ENCODE peak calls at places on chromosome 15, in five cellular contexts. E is posterior cingulate gyrus; C is stimulated activated naive B cell treated with anti-CD40 and anti-IgM and Interleukin-4, amounts not matched to agents 10 μg/mL and 1 μg/mL and 100 μg/mL, for 72 hours; B is NCI-H748 treated with DMSO at 0.1 percent for 48 hours; L is effector CD4-positive, alpha-beta T cell. M is an unnamed sample.

GRCh38 chr15:40857601-40858351 is 13.9 kb downstream of the SPINT1 start:
- DNase-seq in E (peak), C (peak), B (peak), L (peak), M (peak)

GRCh38 chr15:70339551-70340517 is 242.1 kb upstream of the TLE3 start:
- DNase-seq in E (no peak), C (no peak), B (peak), L (no peak), M (no peak)

GRCh38 chr15:41967506-41968206 is 4.7 kb downstream of the EHD4 start:
- DNase-seq in E (no peak), C (peak), B (no peak), L (no peak), M (no peak)

GRCh38 chr15:99345832-99346462 is 94.7 kb downstream of the LRRC28 start:
- DNase-seq in E (no peak), C (no peak), B (no peak), L (no peak), M (no peak)

GRCh38 chr15:100207053-100207452 is 134.7 kb downstream of the ADAMTS17 start:
- DNase-seq in E (no peak), C (no peak), B (no peak), L (no peak), M (no peak)

GRCh38 chr15:38028869-38029268 is 94.4 kb downstream of the TMCO5A start:
- DNase-seq in E (no peak), C (no peak), B (no peak), L (no peak), M (no peak)

GRCh38 chr15:50907866-50908208 is 646 bp upstream of the AP4E1 start:
- DNase-seq in E (no peak), C (no peak), B (no peak), L (peak), M (peak)

GRCh38 chr15:80068578-80068977 is 9.1 kb downstream of the ZFAND6 start:
- DNase-seq in E (no peak), C (no peak), B (no peak), L (no peak), M (no peak)

GRCh38 chr15:68352401-68353062 is 75.0 kb downstream of the FEM1B start:
- DNase-seq in E (no peak), C (peak), B (no peak), L (no peak), M (no peak)

GRCh38 chr15:70504305-70504951 is 258.9 kb downstream of the UACA start:
- DNase-seq in E (peak), C (peak), B (no peak), L (no peak), M (no peak)

GRCh38 chr15:65333441-65333820 is 29.0 kb downstream of the RNU5B-1 start:
- DNase-seq in E (no peak), C (no peak), B (no peak), L (no peak), M (no peak)

GRCh38 chr15:41842229-41842628 is 3.6 kb downstream of the PLA2G4B start:
- DNase-seq in E (no peak), C (no peak), B (no peak), L (no peak), M (no peak)

GRCh38 chr15:101048191-101049011 is 129.2 kb downstream of the LRRK1 start:
- DNase-seq in E (no peak), C (no peak), B (no peak), L (no peak), M (peak)

GRCh38 chr15:60758961-60759729 is 280.2 kb upstream of the ICE2 start:
- DNase-seq in E (no peak), C (no peak), B (no peak), L (no peak), M (no peak)